ENCODE peak calls at places on chromosomes 11 and 22, in seven cellular contexts. Q, H, V, M, N, D and E are unnamed samples. For H3K9me2, the result is how much of the 10 kb centered on the place peaks cover.

GRCh38 chr11:65538915-65539374 is 14.1 kb downstream of the SCYL1 start:
- DNase-seq in N (peak), D (peak), V (no peak), Q (no peak), M (no peak), H (no peak), E (no peak)

GRCh38 chr11:10728779-10729472 is 22.1 kb upstream of the CTR9 start:
- DNase-seq in V (no peak), D (peak), Q (no peak), H (peak), N (peak), M (no peak), E (no peak)

GRCh38 chr11:73178681-73179080 is 36.6 kb upstream of the FCHSD2 start:
- DNase-seq in H (no peak), M (no peak), Q (no peak), D (no peak), N (no peak), V (no peak), E (no peak)

GRCh38 chr11:79369094-79369493 is 71.7 kb downstream of the TENM4 start:
- DNase-seq in H (no peak), V (no peak), M (no peak), N (no peak), Q (no peak), D (no peak), E (no peak)

GRCh38 chr11:131423715-131424114 is 53.3 kb downstream of the NTM start:
- DNase-seq in D (no peak), Q (peak), V (no peak), H (peak), M (no peak), N (peak), E (peak)

GRCh38 chr22:43851058-43851978 is 11.0 kb downstream of the SULT4A1 start:
- DNase-seq in M (no peak), D (no peak), V (no peak), H (no peak), N (no peak), Q (no peak), E (no peak)

GRCh38 chr11:116707250-116707649 is 65.5 kb downstream of the BUD13 start:
- DNase-seq in H (no peak), Q (peak), N (no peak), D (peak), M (no peak), V (no peak), E (peak)

GRCh38 chr11:61848631-61849030 is 20.5 kb downstream of the FADS2 start:
- DNase-seq in D (no peak), H (no peak), V (no peak), Q (no peak), N (no peak), M (no peak), E (no peak)

GRCh38 chr22:36565686-36566085 is 36.7 kb upstream of the EIF3D start:
- DNase-seq in V (no peak), D (no peak), Q (no peak), H (no peak), N (peak), M (no peak), E (peak)

GRCh38 chr11:16603245-16603644 is 135.2 kb upstream of the C11orf58 start:
- DNase-seq in V (no peak), Q (no peak), H (peak), M (no peak), D (peak), N (no peak), E (no peak)

GRCh38 chr11:16605971-16606783 is 132.3 kb upstream of the C11orf58 start:
- DNase-seq in M (peak), H (peak), V (peak), Q (peak), D (peak), N (peak), E (peak)

GRCh38 chr11:16604784-16605439 is 133.5 kb upstream of the C11orf58 start:
- DNase-seq in V (no peak), N (peak), Q (peak), D (peak), H (peak), M (peak), E (no peak)

GRCh38 chr11:16605440-16605970 is 132.9 kb upstream of the C11orf58 start:
- DNase-seq in N (peak), V (no peak), D (peak), H (peak), Q (peak), M (peak), E (no peak)

GRCh38 chr11:16603890-16604783 is 134.3 kb upstream of the C11orf58 start:
- DNase-seq in H (peak), D (peak), N (peak), Q (peak), M (peak), V (no peak), E (no peak)
- TF ChIP-seq EZH2 in H (no peak), D (peak), N (peak), Q (no peak), M (no peak), V (no peak), E (no peak)

DNA sequence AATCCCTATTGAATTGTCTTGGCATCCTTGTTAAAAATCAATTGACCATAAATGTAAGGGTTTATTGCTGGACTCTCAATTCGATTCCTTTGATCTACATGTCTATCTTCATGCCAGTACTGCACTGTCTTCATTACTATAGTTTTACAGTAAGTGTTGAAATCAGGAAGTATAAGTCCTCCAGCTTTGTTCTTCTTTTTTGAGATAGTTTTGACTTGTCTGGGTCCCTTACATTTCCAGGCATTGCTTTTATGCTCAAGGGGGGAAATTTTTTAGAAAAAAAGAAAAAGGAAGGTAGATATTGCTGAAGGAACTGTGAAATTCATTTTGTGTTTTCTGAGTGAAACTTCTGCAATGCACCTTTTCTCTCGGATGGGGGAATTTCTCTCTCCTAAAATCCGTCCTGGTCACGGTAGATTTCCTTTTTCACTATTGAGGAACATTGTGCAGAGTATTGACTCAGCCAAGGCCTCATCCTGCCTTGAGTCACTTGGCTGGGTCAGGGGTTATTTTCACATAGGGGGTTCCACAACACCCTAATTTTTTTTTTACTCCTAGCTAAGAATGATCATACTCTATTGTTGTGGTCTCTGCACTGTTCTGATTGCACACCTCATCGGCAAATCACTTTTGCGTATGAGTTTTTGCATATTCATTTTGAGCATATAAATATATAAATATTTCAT is 2.8 kb upstream of the ACER3 start:
- DNase-seq in H (no peak), D (no peak), M (no peak), N (no peak), V (no peak), Q (no peak), E (no peak)
- H3K9me2 ChIP-seq in H (under half), D (under half), M (under half), N (under half), V (under half), Q (under half), E (under half)

GRCh38 chr11:67391304-67392181 is at the start of gene RAD9A:
- DNase-seq in H (peak), N (peak), Q (peak), D (peak), V (peak), M (peak), E (peak)
- TF ChIP-seq EZH2 in H (no peak), N (no peak), Q (no peak), D (no peak), V (no peak), M (no peak), E (no peak)

GRCh38 chr11:18792827-18793226 is 1.2 kb upstream of the PTPN5 start:
- DNase-seq in M (no peak), D (no peak), N (no peak), V (no peak), Q (no peak), H (no peak), E (no peak)
- H3K9me2 ChIP-seq in M (under half), D (under half), N (under half), V (under half), Q (under half), H (under half), E (under half)

GRCh38 chr11:15941206-15941770 is 415.1 kb downstream of the SOX6 start:
- DNase-seq in H (no peak), Q (no peak), N (peak), D (peak), M (no peak), V (no peak), E (no peak)

GRCh38 chr11:15943418-15944197 is 412.7 kb downstream of the SOX6 start:
- DNase-seq in N (no peak), Q (no peak), V (no peak), H (no peak), D (no peak), M (no peak), E (no peak)

GRCh38 chr11:15944460-15944859 is 411.9 kb downstream of the SOX6 start:
- DNase-seq in V (no peak), M (no peak), H (no peak), N (no peak), Q (no peak), D (peak), E (no peak)

GRCh38 chr11:15942126-15942525 is 414.2 kb downstream of the SOX6 start:
- DNase-seq in M (no peak), H (no peak), V (no peak), Q (no peak), N (no peak), D (no peak), E (no peak)

DNA sequence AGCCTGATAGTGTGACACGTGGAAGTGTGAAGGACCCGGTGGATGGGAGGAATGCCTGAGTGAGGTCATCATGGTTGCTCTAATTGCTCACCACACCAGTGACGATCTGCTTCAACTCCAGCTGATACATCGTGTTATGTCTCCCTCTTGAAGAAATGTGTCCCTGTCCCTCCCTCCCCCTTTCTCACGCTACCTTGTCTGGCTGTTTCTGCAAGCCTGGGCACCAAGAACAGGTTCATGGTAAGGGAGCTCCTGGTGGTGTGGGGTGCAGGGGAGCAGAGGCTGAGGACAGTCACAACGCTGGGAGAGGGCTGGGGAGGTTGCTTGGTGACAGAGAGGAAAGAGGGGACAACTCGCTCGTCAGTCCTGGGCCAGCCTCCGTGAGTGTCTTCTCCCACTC is 413.4 kb downstream of the SOX6 start:
- DNase-seq in M (no peak), V (no peak), N (no peak), Q (no peak), D (no peak), H (no peak), E (no peak)
- TF ChIP-seq EZH2 in M (no peak), V (no peak), N (no peak), Q (no peak), D (no peak), H (no peak), E (no peak)

GRCh38 chr11:68677432-68677831 is 6.9 kb upstream of the GAL start:
- DNase-seq in H (peak), N (peak), D (peak), M (no peak), V (peak), Q (peak), E (peak)

GRCh38 chr11:68673991-68674390 is 10.4 kb upstream of the GAL start:
- DNase-seq in M (no peak), H (no peak), V (no peak), N (no peak), Q (no peak), D (no peak), E (no peak)

GRCh38 chr11:68680541-68681231 is 3.7 kb upstream of the GAL start:
- DNase-seq in H (no peak), N (no peak), Q (no peak), M (no peak), D (no peak), V (no peak), E (no peak)

GRCh38 chr11:68674461-68674860 is 9.9 kb upstream of the GAL start:
- DNase-seq in M (no peak), N (no peak), Q (no peak), H (no peak), D (no peak), V (no peak), E (no peak)

DNA sequence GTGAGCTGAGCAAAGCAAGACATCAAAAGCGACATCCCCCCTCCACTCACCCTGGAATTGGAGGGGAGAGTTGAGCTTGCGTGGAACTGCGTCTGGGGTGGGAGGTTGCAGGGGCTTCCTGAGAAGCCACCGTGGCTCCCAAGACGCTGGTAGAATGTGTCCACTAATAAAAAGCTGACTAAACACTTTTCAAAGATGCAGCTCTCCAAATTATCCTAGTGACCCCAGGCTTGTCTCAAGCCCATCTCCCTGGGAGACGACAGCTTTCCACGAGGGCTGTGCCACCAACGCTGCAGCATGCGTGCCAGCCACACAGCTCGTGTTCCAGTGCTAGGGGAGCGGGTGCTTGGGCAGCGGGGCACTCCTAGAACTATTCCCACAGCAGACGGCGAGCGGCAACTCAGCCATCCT is 6.3 kb upstream of the GAL start:
- DNase-seq in D (no peak), H (no peak), V (no peak), Q (no peak), M (no peak), N (no peak), E (no peak)
- H3K9me2 ChIP-seq in D (under half), H (under half), V (under half), Q (under half), M (under half), N (under half), E (under half)

GRCh38 chr11:117877120-117877784 is 794 bp upstream of the FXYD6 start:
- DNase-seq in D (peak), V (no peak), M (no peak), N (no peak), Q (no peak), H (no peak), E (no peak)
- TF ChIP-seq EZH2 in D (no peak), V (no peak), M (no peak), N (no peak), Q (no peak), H (no peak), E (no peak)

DNA sequence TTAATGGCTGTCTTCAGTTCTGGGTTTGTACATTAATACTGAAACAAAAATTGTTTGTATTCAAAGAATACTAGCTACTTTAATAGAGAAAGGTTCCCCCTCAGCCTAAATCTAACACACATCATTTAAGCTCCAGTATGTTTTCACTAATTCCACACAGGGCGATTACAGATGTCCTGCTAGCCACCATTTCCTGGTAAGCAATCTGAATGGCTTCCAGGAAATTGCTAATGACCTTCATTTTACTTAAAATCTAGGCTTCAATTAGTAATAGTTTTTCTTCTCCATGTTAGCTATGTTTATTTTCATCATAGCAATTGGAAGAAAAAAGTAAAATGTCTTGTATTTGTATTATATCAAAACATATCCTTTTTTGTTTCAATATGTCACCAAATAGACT is 132.8 kb downstream of the SOX6 start:
- DNase-seq in Q (no peak), H (no peak), N (no peak), V (no peak), M (no peak), D (no peak), E (no peak)
- H3K9me2 ChIP-seq in Q (under half), H (under half), N (under half), V (under half), M (under half), D (under half), E (under half)

DNA sequence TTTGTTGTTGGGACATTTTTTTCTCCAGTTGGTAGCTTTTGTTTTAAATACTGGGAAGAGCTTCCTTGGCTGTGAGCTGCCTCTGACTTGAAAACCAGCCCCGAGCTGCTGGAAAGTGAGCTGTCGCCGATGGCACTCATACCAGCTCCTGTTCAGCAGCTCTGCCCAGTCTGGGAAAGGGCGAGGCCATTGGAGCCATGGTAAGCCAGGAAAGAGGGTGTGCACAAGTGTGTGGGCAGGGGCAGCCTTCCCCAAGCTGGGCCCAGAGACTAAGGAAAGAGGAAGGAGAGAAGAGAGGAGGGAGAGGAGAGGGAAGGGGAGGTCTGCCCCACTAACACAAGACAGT is 3.2 kb upstream of the FLI1 start:
- DNase-seq in Q (no peak), V (no peak), D (peak), M (no peak), N (peak), H (no peak), E (no peak)
- TF ChIP-seq EZH2 in Q (no peak), V (no peak), D (peak), M (no peak), N (no peak), H (no peak), E (no peak)